ENCODE peak calls at places on chromosomes 7 and 10, in ten cellular contexts. One of them, this sample, is unnamed.

GRCh38 chr7:36367561-36367889 is 22.1 kb upstream of the ANLN start:
- DNase-seq in GM23248: no peak
- DNase-seq in mucosa of gallbladder: no peak
- DNase-seq in adrenal gland: no peak
- DNase-seq in GM06990: no peak
- DNase-seq in HS-5: no peak
- DNase-seq in adipocyte: no peak
- DNase-seq in coronary artery: no peak
- DNase-seq in MCF 10A: no peak
- DNase-seq in activated CD8-positive, alpha-beta memory T cell treated with anti-CD3 and anti-CD28 coated beads for 48 hours: no peak
- DNase-seq in this sample: no peak

GRCh38 chr10:66928000-66928770 is 2.3 kb downstream of the LRRTM3 start:
- DNase-seq in MCF 10A: no peak
- DNase-seq in GM06990: no peak
- DNase-seq in adipocyte: peak
- DNase-seq in activated CD8-positive, alpha-beta memory T cell treated with anti-CD3 and anti-CD28 coated beads for 48 hours: no peak
- DNase-seq in mucosa of gallbladder: no peak
- DNase-seq in coronary artery: no peak
- DNase-seq in adrenal gland: peak
- DNase-seq in GM23248: peak
- DNase-seq in HS-5: no peak
- DNase-seq in this sample: no peak

GRCh38 chr10:53209941-53210611 is 437.5 kb upstream of the MBL2 start:
- DNase-seq in coronary artery: no peak
- DNase-seq in activated CD8-positive, alpha-beta memory T cell treated with anti-CD3 and anti-CD28 coated beads for 48 hours: no peak
- DNase-seq in mucosa of gallbladder: no peak
- DNase-seq in HS-5: peak
- DNase-seq in adipocyte: peak
- DNase-seq in MCF 10A: peak
- DNase-seq in GM23248: peak
- DNase-seq in GM06990: no peak
- DNase-seq in adrenal gland: no peak
- DNase-seq in this sample: no peak

GRCh38 chr7:155681663-155682062 is 37.2 kb downstream of the RBM33 start:
- DNase-seq in HS-5: no peak
- DNase-seq in mucosa of gallbladder: no peak
- DNase-seq in adrenal gland: no peak
- DNase-seq in GM06990: peak
- DNase-seq in coronary artery: no peak
- DNase-seq in adipocyte: no peak
- DNase-seq in MCF 10A: no peak
- DNase-seq in GM23248: no peak
- DNase-seq in activated CD8-positive, alpha-beta memory T cell treated with anti-CD3 and anti-CD28 coated beads for 48 hours: no peak
- DNase-seq in this sample: no peak

GRCh38 chr10:57880441-57881301 is 387.0 kb downstream of the IPMK start:
- DNase-seq in GM06990: no peak
- DNase-seq in MCF 10A: peak
- DNase-seq in HS-5: no peak
- DNase-seq in activated CD8-positive, alpha-beta memory T cell treated with anti-CD3 and anti-CD28 coated beads for 48 hours: no peak
- DNase-seq in mucosa of gallbladder: no peak
- DNase-seq in coronary artery: no peak
- DNase-seq in GM23248: peak
- DNase-seq in adipocyte: no peak
- DNase-seq in adrenal gland: no peak
- DNase-seq in this sample: no peak

GRCh38 chr7:123929107-123929506 is 4.1 kb downstream of the SPAM1 start:
- DNase-seq in GM06990: no peak
- DNase-seq in adrenal gland: no peak
- DNase-seq in HS-5: no peak
- DNase-seq in activated CD8-positive, alpha-beta memory T cell treated with anti-CD3 and anti-CD28 coated beads for 48 hours: no peak
- DNase-seq in MCF 10A: peak
- DNase-seq in GM23248: no peak
- DNase-seq in mucosa of gallbladder: no peak
- DNase-seq in adipocyte: no peak
- DNase-seq in coronary artery: no peak
- DNase-seq in this sample: no peak

GRCh38 chr7:39709768-39710291 is 86.5 kb downstream of the RALA start:
- DNase-seq in GM23248: peak
- DNase-seq in adrenal gland: no peak
- DNase-seq in MCF 10A: no peak
- DNase-seq in GM06990: peak
- DNase-seq in coronary artery: no peak
- DNase-seq in activated CD8-positive, alpha-beta memory T cell treated with anti-CD3 and anti-CD28 coated beads for 48 hours: no peak
- DNase-seq in HS-5: no peak
- DNase-seq in mucosa of gallbladder: peak
- DNase-seq in adipocyte: peak
- DNase-seq in this sample: no peak

GRCh38 chr10:99365761-99366160 is 36.6 kb downstream of the CNNM1 start:
- DNase-seq in GM06990: no peak
- DNase-seq in adipocyte: no peak
- DNase-seq in mucosa of gallbladder: no peak
- DNase-seq in GM23248: peak
- DNase-seq in activated CD8-positive, alpha-beta memory T cell treated with anti-CD3 and anti-CD28 coated beads for 48 hours: no peak
- DNase-seq in HS-5: no peak
- DNase-seq in MCF 10A: no peak
- DNase-seq in adrenal gland: no peak
- DNase-seq in coronary artery: no peak
- DNase-seq in this sample: no peak

GRCh38 chr7:68862736-68863135 is 735.5 kb upstream of the AUTS2 start:
- DNase-seq in GM23248: no peak
- DNase-seq in coronary artery: no peak
- DNase-seq in MCF 10A: no peak
- DNase-seq in adipocyte: no peak
- DNase-seq in activated CD8-positive, alpha-beta memory T cell treated with anti-CD3 and anti-CD28 coated beads for 48 hours: no peak
- DNase-seq in GM06990: no peak
- DNase-seq in mucosa of gallbladder: no peak
- DNase-seq in adrenal gland: no peak
- DNase-seq in HS-5: no peak
- DNase-seq in this sample: no peak

GRCh38 chr7:106841896-106842390 is 23.1 kb upstream of the PIK3CG start:
- DNase-seq in GM06990: no peak
- DNase-seq in coronary artery: no peak
- DNase-seq in HS-5: no peak
- DNase-seq in MCF 10A: no peak
- DNase-seq in GM23248: peak
- DNase-seq in adrenal gland: no peak
- DNase-seq in mucosa of gallbladder: no peak
- DNase-seq in adipocyte: no peak
- DNase-seq in activated CD8-positive, alpha-beta memory T cell treated with anti-CD3 and anti-CD28 coated beads for 48 hours: no peak
- DNase-seq in this sample: no peak

GRCh38 chr10:111756541-111757061 is 427.0 kb downstream of the GPAM start:
- DNase-seq in adipocyte: no peak
- DNase-seq in coronary artery: no peak
- DNase-seq in adrenal gland: peak
- DNase-seq in HS-5: no peak
- DNase-seq in MCF 10A: peak
- DNase-seq in activated CD8-positive, alpha-beta memory T cell treated with anti-CD3 and anti-CD28 coated beads for 48 hours: no peak
- DNase-seq in mucosa of gallbladder: peak
- DNase-seq in GM06990: peak
- DNase-seq in GM23248: peak
- DNase-seq in this sample: no peak

GRCh38 chr7:157483971-157484410 is 147.2 kb downstream of the DNAJB6 start:
- DNase-seq in adipocyte: no peak
- DNase-seq in activated CD8-positive, alpha-beta memory T cell treated with anti-CD3 and anti-CD28 coated beads for 48 hours: no peak
- DNase-seq in coronary artery: no peak
- DNase-seq in mucosa of gallbladder: no peak
- DNase-seq in HS-5: no peak
- DNase-seq in GM23248: no peak
- DNase-seq in adrenal gland: no peak
- DNase-seq in GM06990: no peak
- DNase-seq in MCF 10A: no peak
- DNase-seq in this sample: peak

GRCh38 chr7:117157121-117157870 is 165.6 kb downstream of the WNT2 start:
- DNase-seq in GM06990: no peak
- DNase-seq in MCF 10A: peak
- DNase-seq in coronary artery: peak
- DNase-seq in adipocyte: peak
- DNase-seq in mucosa of gallbladder: peak
- DNase-seq in HS-5: peak
- DNase-seq in adrenal gland: peak
- DNase-seq in GM23248: peak
- DNase-seq in activated CD8-positive, alpha-beta memory T cell treated with anti-CD3 and anti-CD28 coated beads for 48 hours: no peak
- DNase-seq in this sample: no peak

GRCh38 chr10:11522821-11523245 is 88.6 kb downstream of the USP6NL start:
- DNase-seq in MCF 10A: peak
- DNase-seq in adrenal gland: no peak
- DNase-seq in GM06990: no peak
- DNase-seq in GM23248: no peak
- DNase-seq in mucosa of gallbladder: peak
- DNase-seq in HS-5: no peak
- DNase-seq in coronary artery: no peak
- DNase-seq in activated CD8-positive, alpha-beta memory T cell treated with anti-CD3 and anti-CD28 coated beads for 48 hours: no peak
- DNase-seq in adipocyte: no peak
- DNase-seq in this sample: no peak

GRCh38 chr7:156558198-156558597 is 82.4 kb upstream of the RNF32 start:
- DNase-seq in mucosa of gallbladder: peak
- DNase-seq in adrenal gland: no peak
- DNase-seq in GM23248: peak
- DNase-seq in coronary artery: no peak
- DNase-seq in HS-5: no peak
- DNase-seq in activated CD8-positive, alpha-beta memory T cell treated with anti-CD3 and anti-CD28 coated beads for 48 hours: no peak
- DNase-seq in adipocyte: peak
- DNase-seq in MCF 10A: peak
- DNase-seq in GM06990: no peak
- DNase-seq in this sample: no peak

GRCh38 chr10:97687785-97688781 is 1.0 kb upstream of the AVPI1 start:
- DNase-seq in MCF 10A: peak
- DNase-seq in adrenal gland: peak
- DNase-seq in mucosa of gallbladder: no peak
- DNase-seq in activated CD8-positive, alpha-beta memory T cell treated with anti-CD3 and anti-CD28 coated beads for 48 hours: no peak
- DNase-seq in GM06990: no peak
- DNase-seq in GM23248: peak
- DNase-seq in coronary artery: no peak
- DNase-seq in adipocyte: peak
- DNase-seq in HS-5: no peak
- DNase-seq in this sample: no peak

GRCh38 chr7:103877565-103877964 is 111.9 kb downstream of the RELN start:
- DNase-seq in GM06990: no peak
- DNase-seq in adipocyte: no peak
- DNase-seq in GM23248: no peak
- DNase-seq in coronary artery: no peak
- DNase-seq in MCF 10A: no peak
- DNase-seq in mucosa of gallbladder: no peak
- DNase-seq in HS-5: no peak
- DNase-seq in adrenal gland: no peak
- DNase-seq in activated CD8-positive, alpha-beta memory T cell treated with anti-CD3 and anti-CD28 coated beads for 48 hours: no peak
- DNase-seq in this sample: no peak

GRCh38 chr7:136925049-136925448 is 56.6 kb downstream of the CHRM2 start:
- DNase-seq in adrenal gland: no peak
- DNase-seq in adipocyte: no peak
- DNase-seq in activated CD8-positive, alpha-beta memory T cell treated with anti-CD3 and anti-CD28 coated beads for 48 hours: no peak
- DNase-seq in coronary artery: no peak
- DNase-seq in GM23248: no peak
- DNase-seq in GM06990: no peak
- DNase-seq in mucosa of gallbladder: no peak
- DNase-seq in MCF 10A: no peak
- DNase-seq in HS-5: no peak
- DNase-seq in this sample: no peak

GRCh38 chr7:46654546-46655443 is 733.7 kb upstream of the IGFBP3 start:
- DNase-seq in mucosa of gallbladder: no peak
- DNase-seq in GM23248: peak
- DNase-seq in coronary artery: no peak
- DNase-seq in HS-5: no peak
- DNase-seq in adipocyte: no peak
- DNase-seq in adrenal gland: no peak
- DNase-seq in MCF 10A: no peak
- DNase-seq in GM06990: no peak
- DNase-seq in activated CD8-positive, alpha-beta memory T cell treated with anti-CD3 and anti-CD28 coated beads for 48 hours: no peak
- DNase-seq in this sample: no peak

GRCh38 chr10:104089621-104090020 is 3.9 kb upstream of the COL17A1 start:
- DNase-seq in adrenal gland: no peak
- DNase-seq in GM23248: peak
- DNase-seq in adipocyte: no peak
- DNase-seq in coronary artery: no peak
- DNase-seq in activated CD8-positive, alpha-beta memory T cell treated with anti-CD3 and anti-CD28 coated beads for 48 hours: no peak
- DNase-seq in HS-5: no peak
- DNase-seq in mucosa of gallbladder: no peak
- DNase-seq in MCF 10A: no peak
- DNase-seq in GM06990: no peak
- DNase-seq in this sample: no peak

GRCh38 chr7:23353172-23353571 is 54.0 kb downstream of the MALSU1 start:
- DNase-seq in MCF 10A: no peak
- DNase-seq in GM23248: no peak
- DNase-seq in adrenal gland: no peak
- DNase-seq in GM06990: peak
- DNase-seq in HS-5: no peak
- DNase-seq in coronary artery: no peak
- DNase-seq in activated CD8-positive, alpha-beta memory T cell treated with anti-CD3 and anti-CD28 coated beads for 48 hours: no peak
- DNase-seq in adipocyte: no peak
- DNase-seq in mucosa of gallbladder: no peak
- DNase-seq in this sample: no peak

GRCh38 chr10:105925045-105925785 is 1239.3 kb downstream of the SORCS1 start:
- DNase-seq in adrenal gland: no peak
- DNase-seq in coronary artery: no peak
- DNase-seq in adipocyte: no peak
- DNase-seq in MCF 10A: no peak
- DNase-seq in activated CD8-positive, alpha-beta memory T cell treated with anti-CD3 and anti-CD28 coated beads for 48 hours: no peak
- DNase-seq in mucosa of gallbladder: no peak
- DNase-seq in HS-5: no peak
- DNase-seq in GM06990: no peak
- DNase-seq in GM23248: no peak
- DNase-seq in this sample: no peak

GRCh38 chr7:44824894-44825526 is 22.9 kb downstream of the H2AZ2 start:
- DNase-seq in mucosa of gallbladder: no peak
- DNase-seq in MCF 10A: no peak
- DNase-seq in activated CD8-positive, alpha-beta memory T cell treated with anti-CD3 and anti-CD28 coated beads for 48 hours: no peak
- DNase-seq in coronary artery: no peak
- DNase-seq in adrenal gland: no peak
- DNase-seq in HS-5: no peak
- DNase-seq in GM23248: peak
- DNase-seq in adipocyte: peak
- DNase-seq in GM06990: no peak
- DNase-seq in this sample: peak

GRCh38 chr10:61821153-61821552 is 80.3 kb upstream of the ARID5B start:
- DNase-seq in activated CD8-positive, alpha-beta memory T cell treated with anti-CD3 and anti-CD28 coated beads for 48 hours: no peak
- DNase-seq in MCF 10A: no peak
- DNase-seq in HS-5: no peak
- DNase-seq in GM23248: no peak
- DNase-seq in mucosa of gallbladder: no peak
- DNase-seq in GM06990: no peak
- DNase-seq in coronary artery: no peak
- DNase-seq in adipocyte: no peak
- DNase-seq in adrenal gland: no peak
- DNase-seq in this sample: no peak

GRCh38 chr10:6074489-6075301 is 12.5 kb upstream of the IL2RA start:
- DNase-seq in mucosa of gallbladder: no peak
- DNase-seq in MCF 10A: no peak
- DNase-seq in coronary artery: peak
- DNase-seq in adipocyte: peak
- DNase-seq in adrenal gland: no peak
- DNase-seq in activated CD8-positive, alpha-beta memory T cell treated with anti-CD3 and anti-CD28 coated beads for 48 hours: no peak
- DNase-seq in GM06990: no peak
- DNase-seq in GM23248: peak
- DNase-seq in HS-5: no peak
- DNase-seq in this sample: no peak

GRCh38 chr7:73770002-73770859 is at the start of gene CLDN3:
- DNase-seq in GM06990: peak
- DNase-seq in mucosa of gallbladder: peak
- DNase-seq in adipocyte: peak
- DNase-seq in adrenal gland: no peak
- DNase-seq in GM23248: peak
- DNase-seq in activated CD8-positive, alpha-beta memory T cell treated with anti-CD3 and anti-CD28 coated beads for 48 hours: no peak
- DNase-seq in MCF 10A: no peak
- DNase-seq in HS-5: no peak
- DNase-seq in coronary artery: no peak
- DNase-seq in this sample: no peak

GRCh38 chr10:128416231-128416630 is 290.0 kb upstream of the MKI67 start:
- DNase-seq in mucosa of gallbladder: no peak
- DNase-seq in GM23248: no peak
- DNase-seq in adipocyte: no peak
- DNase-seq in HS-5: no peak
- DNase-seq in activated CD8-positive, alpha-beta memory T cell treated with anti-CD3 and anti-CD28 coated beads for 48 hours: no peak
- DNase-seq in adrenal gland: no peak
- DNase-seq in MCF 10A: no peak
- DNase-seq in GM06990: no peak
- DNase-seq in coronary artery: no peak
- DNase-seq in this sample: no peak

GRCh38 chr7:27901028-27901760 is 161.2 kb downstream of the TAX1BP1 start:
- DNase-seq in MCF 10A: peak
- DNase-seq in activated CD8-positive, alpha-beta memory T cell treated with anti-CD3 and anti-CD28 coated beads for 48 hours: no peak
- DNase-seq in coronary artery: no peak
- DNase-seq in mucosa of gallbladder: no peak
- DNase-seq in HS-5: peak
- DNase-seq in GM23248: peak
- DNase-seq in adipocyte: peak
- DNase-seq in adrenal gland: no peak
- DNase-seq in GM06990: peak
- DNase-seq in this sample: no peak

This sample was measured in mesenteric fat pad.